ENCODE peak calls at places on chromosomes 16 and 17, in four cellular contexts. M, V, N and J are unnamed samples.

GRCh38 chr17:34895388-34895787 is 65.9 kb downstream of the CCT6B start:
- DNase-seq in V (no peak), M (no peak), N (no peak), J (peak)

GRCh38 chr17:27384261-27384701 is 72.0 kb upstream of the KSR1 start:
- DNase-seq in V (no peak), N (no peak), M (no peak), J (no peak)

GRCh38 chr16:26987631-26988030 is 79.1 kb upstream of the C16orf82 start:
- DNase-seq in M (no peak), V (no peak), N (no peak), J (no peak)

GRCh38 chr16:88650749-88651275 is at the start of gene CYBA:
- DNase-seq in M (peak), V (peak), N (peak), J (no peak)

GRCh38 chr17:17739388-17740066 is 58.3 kb downstream of the RAI1 start:
- DNase-seq in M (peak), V (peak), N (no peak), J (no peak)

GRCh38 chr17:76953926-76954325 is 85.7 kb downstream of the MGAT5B start:
- DNase-seq in V (no peak), N (no peak), M (no peak), J (no peak)

GRCh38 chr17:34892864-34893263 is 68.4 kb downstream of the CCT6B start:
- DNase-seq in V (peak), M (peak), N (peak), J (peak)

GRCh38 chr17:17701112-17701511 is 19.9 kb downstream of the RAI1 start:
- DNase-seq in N (no peak), M (no peak), V (no peak), J (no peak)

GRCh38 chr16:6682142-6682811 is 650.4 kb upstream of the RBFOX1 start:
- DNase-seq in M (peak), V (peak), N (no peak), J (peak)

GRCh38 chr16:61858996-61859395 is 177.2 kb downstream of the CDH8 start:
- DNase-seq in V (no peak), M (no peak), N (no peak), J (no peak)

GRCh38 chr16:25771812-25772568 is 80.2 kb downstream of the HS3ST4 start:
- DNase-seq in V (no peak), N (no peak), M (peak), J (no peak)

DNA sequence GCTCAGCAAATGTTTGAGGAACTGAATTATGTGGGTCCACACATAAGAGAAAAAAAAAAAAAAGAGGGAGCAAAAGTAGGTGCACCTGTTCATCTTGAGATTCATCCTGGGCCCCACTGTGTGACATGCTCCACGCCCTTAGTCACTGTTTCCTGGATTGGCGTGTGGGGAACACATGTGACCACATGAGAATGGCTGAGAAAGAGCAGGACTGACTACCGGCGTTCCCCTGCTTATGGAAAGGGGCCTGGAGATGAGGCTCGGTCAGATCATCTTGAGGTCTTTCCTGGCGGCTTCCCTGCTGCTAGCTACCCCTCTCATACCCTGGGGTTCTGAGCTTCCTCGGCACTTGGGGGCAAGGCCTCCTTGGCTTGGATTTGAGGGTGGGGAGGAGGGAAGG is 3.9 kb downstream of the DEXI start:
- DNase-seq in M (no peak), V (no peak), N (no peak), J (no peak)
- TF ChIP-seq JUND in M (no peak), V (no peak), N (no peak), J (no peak)

DNA sequence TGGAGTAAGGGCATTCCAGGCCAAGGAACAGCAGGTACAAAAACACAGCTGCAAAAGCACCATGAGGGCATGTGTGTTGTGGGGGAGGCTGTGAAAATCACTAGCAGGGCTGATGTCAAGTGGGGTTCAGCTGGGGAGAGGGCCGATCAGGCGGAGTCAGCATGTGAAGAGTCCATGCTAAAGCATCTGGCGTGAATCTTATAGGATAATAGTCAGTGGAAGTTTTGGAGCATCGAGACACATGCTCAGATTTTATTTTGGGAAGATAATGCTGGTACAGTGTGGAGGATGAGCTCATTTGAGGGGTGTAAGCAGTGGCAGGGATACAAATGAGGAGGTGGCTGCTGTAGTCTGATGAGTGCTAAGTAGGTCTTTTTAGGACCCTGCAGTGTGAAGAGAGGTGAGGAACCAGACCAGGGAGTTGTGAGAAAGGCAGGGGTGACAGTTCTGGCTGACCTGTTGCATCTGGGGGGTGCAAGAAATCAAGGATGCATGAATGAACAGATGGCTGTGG is 30.3 kb downstream of the MMD start:
- DNase-seq in V (no peak), M (no peak), N (no peak), J (no peak)
- TF ChIP-seq JUND in V (no peak), M (no peak), N (no peak), J (no peak)

GRCh38 chr17:68595496-68595895 is 5.7 kb downstream of the FAM20A start:
- DNase-seq in M (no peak), V (no peak), N (no peak), J (no peak)
- TF ChIP-seq JUND in M (no peak), V (no peak), N (no peak), J (no peak)

GRCh38 chr16:82331974-82332750 is 162.1 kb upstream of the MPHOSPH6 start:
- DNase-seq in M (no peak), N (no peak), V (no peak), J (no peak)
- TF ChIP-seq JUND in M (no peak), N (no peak), V (no peak), J (no peak)

GRCh38 chr17:58575511-58575910 is 61.1 kb upstream of the MTMR4 start:
- DNase-seq in V (no peak), N (peak), M (peak), J (peak)

GRCh38 chr17:58574025-58574424 is 59.6 kb upstream of the MTMR4 start:
- DNase-seq in M (no peak), V (no peak), N (no peak), J (no peak)

GRCh38 chr17:58572846-58573245 is 58.4 kb upstream of the MTMR4 start:
- DNase-seq in M (peak), V (no peak), N (no peak), J (no peak)

GRCh38 chr17:58576679-58577367 is 62.4 kb upstream of the MTMR4 start:
- DNase-seq in N (no peak), M (no peak), V (no peak), J (no peak)

DNA sequence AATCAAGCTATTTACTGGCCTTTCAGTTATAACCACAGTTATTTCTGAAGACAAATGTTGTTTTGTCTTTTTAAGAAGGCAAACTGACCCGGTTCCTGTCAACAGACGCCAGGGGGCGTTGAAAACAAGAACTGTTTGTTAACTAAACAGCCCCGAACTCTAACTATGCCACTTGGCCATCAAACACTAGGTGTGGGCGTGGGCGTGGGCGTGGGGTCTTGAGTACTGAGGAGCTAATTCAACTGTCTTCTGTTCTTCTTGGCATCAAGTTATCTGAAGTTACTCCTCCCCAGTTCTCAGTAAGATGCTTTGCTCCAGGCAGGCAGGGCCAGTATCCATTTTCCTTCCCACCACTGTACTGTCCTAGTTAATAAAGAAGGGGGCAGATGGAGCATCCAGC is 63.3 kb upstream of the MTMR4 start:
- DNase-seq in M (peak), N (peak), V (peak), J (peak)
- TF ChIP-seq JUND in M (no peak), N (no peak), V (no peak), J (no peak)